ENCODE peak calls at places on chromosomes 7 and 10, in ten cellular contexts. L is bronchial epithelial cell, R is GM23338, B is heart left ventricle, J is brain microvascular endothelial cell, I is A549, H is body of pancreas, P is lower lobe of right lung, S is fibroblast of the aortic adventitia, A is AG10803. Z is an unnamed sample.

GRCh38 chr10:73773152-73773879 is 8.5 kb upstream of the CHCHD1 start:
- DNase-seq in L (no peak), R (no peak), B (no peak), J (no peak), I (no peak), H (no peak), P (no peak), S (no peak), A (no peak), Z (peak; percentile 22)

GRCh38 chr7:155287229-155287935 is 10.3 kb upstream of the INSIG1 start:
- DNase-seq in L (no peak), R (no peak), B (no peak), J (no peak), I (no peak), H (no peak), P (no peak), S (no peak), A (no peak), Z (no peak)

GRCh38 chr7:142488842-142489241 is 231.0 kb upstream of the PRSS58 start:
- DNase-seq in L (peak; percentile 61), R (no peak), B (no peak), J (no peak), I (no peak), H (no peak), P (no peak), S (no peak), A (no peak), Z (no peak)

GRCh38 chr10:4767033-4767814 is 58.8 kb upstream of the AKR1E2 start:
- DNase-seq in L (peak; percentile 63), R (peak; percentile 30), B (peak; percentile 19), J (peak; percentile 45), I (peak; percentile 57), H (no peak), P (no peak), S (peak; percentile 75), A (peak; percentile 56), Z (peak; percentile 75)

GRCh38 chr7:12067156-12067831 is 143.8 kb upstream of the TMEM106B start:
- DNase-seq in L (peak; percentile 53), R (peak; percentile 89), B (peak; percentile 30), J (peak; percentile 48), I (peak; percentile 74), H (peak; percentile 64), P (no peak), S (peak; percentile 79), A (peak; percentile 26), Z (peak; percentile 65)

GRCh38 chr7:414681-415560 is 104.7 kb downstream of the PDGFA start:
- DNase-seq in L (no peak), R (no peak), B (no peak), J (no peak), I (no peak), H (no peak), P (peak; percentile 35), S (no peak), A (no peak), Z (no peak)

GRCh38 chr7:50782376-50783208 is at the start of gene GRB10:
- DNase-seq in L (no peak), R (peak; percentile 92), B (peak; percentile 34), J (no peak), I (no peak), H (peak; percentile 57), P (peak; percentile 51), S (no peak), A (peak; percentile 10), Z (peak; percentile 26)

GRCh38 chr7:157009170-157009777 is 1.2 kb downstream of the MNX1 start:
- DNase-seq in L (no peak), R (no peak), B (no peak), J (no peak), I (peak; percentile 78), H (peak; percentile 66), P (no peak), S (no peak), A (no peak), Z (no peak)

GRCh38 chr10:101331960-101332359 is 22.0 kb upstream of the BTRC start:
- DNase-seq in L (peak; percentile 18), R (no peak), B (no peak), J (no peak), I (no peak), H (no peak), P (no peak), S (no peak), A (no peak), Z (no peak)

GRCh38 chr7:50142421-50143113 is 49.5 kb upstream of the ZPBP start:
- DNase-seq in L (peak; percentile 26), R (peak; percentile 64), B (no peak), J (peak; percentile 17), I (peak; percentile 40), H (no peak), P (no peak), S (peak; percentile 60), A (peak; percentile 35), Z (peak; percentile 54)

GRCh38 chr7:1670894-1671875 is 1.1 kb downstream of the ELFN1 start:
- DNase-seq in L (no peak), R (no peak), B (no peak), J (no peak), I (no peak), H (peak; percentile 8), P (peak; percentile 34), S (no peak), A (no peak), Z (no peak)

GRCh38 chr7:1668932-1669485 is 1.1 kb upstream of the ELFN1 start:
- DNase-seq in L (peak; percentile 19), R (peak; percentile 46), B (no peak), J (no peak), I (no peak), H (peak; percentile 6), P (peak; percentile 38), S (peak; percentile 25), A (no peak), Z (no peak)

GRCh38 chr7:1669486-1669951 is 558 bp upstream of the ELFN1 start:
- DNase-seq in L (no peak), R (peak; percentile 66), B (no peak), J (no peak), I (peak; percentile 43), H (peak; percentile 11), P (no peak), S (no peak), A (no peak), Z (no peak)

GRCh38 chr7:1668486-1668931 is 1.6 kb upstream of the ELFN1 start:
- DNase-seq in L (no peak), R (peak; percentile 32), B (no peak), J (no peak), I (peak; percentile 76), H (peak; percentile 9), P (peak; percentile 35), S (no peak), A (no peak), Z (no peak)

DNA sequence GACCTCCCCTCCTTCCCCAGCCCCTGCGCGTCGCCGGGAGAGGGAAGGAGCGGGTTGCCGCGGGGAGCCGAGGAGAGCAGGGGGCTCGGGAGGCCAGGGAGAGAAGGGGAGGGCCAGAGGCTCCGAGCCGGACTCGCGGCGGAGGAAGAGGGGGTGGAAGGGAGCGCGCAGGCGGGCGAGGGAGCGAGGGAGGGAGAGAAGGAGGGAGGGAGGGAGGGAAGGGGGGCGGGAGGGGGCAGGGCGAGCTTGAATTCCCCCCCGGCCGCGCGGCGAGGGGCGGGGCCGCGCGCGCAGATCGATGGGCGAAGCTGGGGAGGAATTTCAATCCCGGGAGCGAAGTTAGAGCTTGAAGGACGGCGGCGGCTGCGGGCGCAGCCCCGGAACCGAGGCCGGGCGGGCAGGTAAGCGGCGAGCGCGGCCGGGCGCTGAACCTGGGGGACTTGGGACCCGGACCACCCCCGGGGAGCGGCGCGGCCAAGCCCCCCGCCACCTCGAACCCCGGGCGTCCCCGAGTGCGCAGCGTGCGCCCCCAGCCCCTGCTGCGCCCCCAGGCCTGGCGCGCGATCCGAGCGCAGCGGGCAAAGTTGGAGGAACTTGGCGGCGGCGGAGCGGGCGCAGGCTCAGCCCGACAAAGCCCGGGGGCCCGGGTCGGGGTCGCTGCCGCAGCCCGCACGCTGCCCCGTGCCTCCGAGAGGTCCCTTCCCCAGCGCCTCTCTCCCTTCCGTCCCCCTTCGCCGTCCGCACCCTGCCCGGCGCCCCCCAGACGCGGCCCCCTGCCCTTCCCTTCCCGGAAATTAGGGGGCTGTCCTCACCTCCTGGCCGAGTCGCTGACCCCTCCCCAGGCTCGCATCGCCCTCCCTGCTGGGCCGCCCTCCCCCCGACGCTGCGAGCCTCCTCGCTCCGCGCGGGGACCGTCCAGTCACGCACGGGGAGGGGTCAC is at the start of gene ELFN1:
- DNase-seq in L (no peak), R (peak; percentile 90), B (no peak), J (no peak), I (peak; percentile 51), H (peak; percentile 27), P (peak; percentile 24), S (peak; percentile 40), A (peak; percentile 32), Z (peak; percentile 45)
- H3K4me3 ChIP-seq in L (peak within 1 kb of the TSS; percentile 14), R (peak within 1 kb of the TSS; percentile 65), B (peak within 1 kb of the TSS; percentile 37), J (peak within 1 kb of the TSS; percentile 27), I (peak within 1 kb of the TSS; percentile 55), H (no peak within 1 kb of the TSS), P (peak within 1 kb of the TSS; percentile 23), S (peak within 1 kb of the TSS; percentile 56), A (peak within 1 kb of the TSS; percentile 39), Z (no peak within 1 kb of the TSS)

GRCh38 chr10:114458955-114459354 is 54.7 kb upstream of the AFAP1L2 start:
- DNase-seq in L (peak; percentile 35), R (peak; percentile 85), B (no peak), J (peak; percentile 8), I (peak; percentile 71), H (peak; percentile 68), P (peak; percentile 65), S (no peak), A (peak; percentile 17), Z (peak; percentile 38)
- TF ChIP-seq CTCF in L (peak; percentile 62), R (peak; percentile 90), B (peak; percentile 29), J (peak; percentile 62), I (peak; percentile 36), H (peak; percentile 52), P (peak; percentile 54), S (peak; percentile 11), A (peak; percentile 27), Z (peak; percentile 38)

DNA sequence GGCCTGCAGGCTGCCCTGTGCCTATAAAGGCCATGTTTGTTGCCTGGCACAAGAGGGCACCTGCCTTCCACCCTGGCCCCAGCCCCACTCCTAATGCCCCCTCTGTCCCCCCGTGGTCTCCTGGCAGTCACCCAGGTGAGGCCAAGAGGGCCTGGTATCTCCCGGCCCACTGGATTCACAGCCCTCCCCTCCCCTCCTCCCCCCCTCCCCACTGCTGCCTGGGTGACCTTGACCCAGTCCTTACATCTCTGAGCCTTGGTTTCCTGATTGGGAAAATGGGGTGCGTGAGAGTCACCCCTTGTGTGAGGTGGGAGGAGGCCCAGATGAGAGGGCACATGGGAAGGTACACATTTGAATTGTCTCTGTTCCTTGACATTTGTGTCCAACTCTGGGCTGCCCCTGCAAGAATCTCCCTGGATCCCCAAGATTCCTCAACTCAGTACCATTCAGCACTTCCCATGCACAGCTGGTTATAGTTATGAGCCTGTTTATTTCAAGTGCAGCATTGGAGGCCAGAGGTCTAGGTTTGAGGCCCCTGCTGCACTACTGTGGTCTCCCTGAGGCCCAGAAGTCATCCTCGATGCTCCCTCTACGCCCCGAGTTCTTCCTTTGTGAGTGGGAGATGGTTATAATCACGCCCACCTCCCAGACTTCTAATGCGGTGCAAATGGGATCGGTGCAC is 58.9 kb downstream of the TMEM270 start:
- DNase-seq in L (no peak), R (no peak), B (no peak), J (no peak), I (no peak), H (no peak), P (peak; percentile 11), S (no peak), A (no peak), Z (no peak)
- H3K4me3 ChIP-seq in L (no peak overlapping the region), R (peak overlapping the region; percentile 37), B (no peak overlapping the region), J (no peak overlapping the region), I (no peak overlapping the region), H (no peak overlapping the region), P (no peak overlapping the region), S (no peak overlapping the region), A (no peak overlapping the region), Z (no peak overlapping the region)

GRCh38 chr7:151351027-151351426 is 9.4 kb downstream of the NUB1 start:
- DNase-seq in L (no peak), R (peak; percentile 64), B (no peak), J (no peak), I (peak; percentile 32), H (no peak), P (no peak), S (no peak), A (no peak), Z (no peak)
- TF ChIP-seq CTCF in L (peak; percentile 6), R (peak; percentile 80), B (no peak), J (peak; percentile 29), I (peak; percentile 35), H (no peak), P (peak; percentile 18), S (no peak), A (no peak), Z (peak; percentile 14)